ENCODE peak calls at places on chromosomes 12 and 14, in ten cellular contexts. O is lower lobe of right lung; E is Peyer's patch; F is CD8-positive, alpha-beta T cell; T is Panc1; M is body of pancreas; H is PC-9; P is HepG2; R is IMR-90; S is SK-N-SH. G is an unnamed sample.

GRCh38 chr12:21879312-21879711 is 61.9 kb downstream of the ABCC9 start:
- DNase-seq in H (no peak), T (no peak), R (no peak), O (no peak), S (no peak), F (no peak), E (no peak), P (no peak), M (no peak), G (no peak)

GRCh38 chr12:126895946-126896520 is 1370.9 kb upstream of the TMEM132C start:
- DNase-seq in R (no peak), F (no peak), H (no peak), E (no peak), M (no peak), S (no peak), T (no peak), P (no peak), O (no peak), G (no peak)

GRCh38 chr12:121515615-121516014 is 65.2 kb downstream of the KDM2B start:
- DNase-seq in R (no peak), M (no peak), P (peak; percentile 8), E (no peak), S (no peak), F (no peak), T (no peak), H (no peak), O (no peak), G (no peak)

GRCh38 chr12:102120886-102121285 is 903 bp downstream of the PARPBP start:
- DNase-seq in R (peak; percentile 29), H (peak; percentile 21), M (no peak), O (no peak), F (no peak), P (peak; percentile 29), S (peak; percentile 22), E (no peak), T (no peak), G (no peak)

GRCh38 chr12:12539411-12539810 is 23.3 kb downstream of the DUSP16 start:
- DNase-seq in R (peak; percentile 36), F (no peak), H (no peak), T (no peak), M (no peak), P (no peak), S (no peak), E (no peak), O (no peak), G (no peak)

GRCh38 chr12:30863839-30864238 is 62.7 kb upstream of the TSPAN11 start:
- DNase-seq in O (no peak), H (no peak), R (no peak), S (no peak), P (no peak), M (no peak), F (no peak), E (no peak), T (no peak), G (no peak)

GRCh38 chr12:5030066-5030465 is 13.6 kb upstream of the KCNA5 start:
- DNase-seq in E (no peak), F (no peak), P (no peak), M (no peak), T (no peak), S (no peak), R (no peak), H (no peak), O (no peak), G (no peak)

GRCh38 chr14:78959674-78960264 is 789.6 kb downstream of the NRXN3 start:
- DNase-seq in E (peak; percentile 29), O (peak; percentile 57), S (peak; percentile 65), T (peak; percentile 42), P (peak; percentile 49), M (peak; percentile 75), F (peak; percentile 11), H (peak; percentile 86), R (peak; percentile 82), G (peak; percentile 53)

GRCh38 chr14:31303654-31304053 is 96.1 kb upstream of the HECTD1 start:
- DNase-seq in E (no peak), O (no peak), F (no peak), M (no peak), S (no peak), R (no peak), T (no peak), P (no peak), H (no peak), G (no peak)

GRCh38 chr14:31297112-31297511 is 89.5 kb upstream of the HECTD1 start:
- DNase-seq in M (no peak), T (no peak), O (no peak), E (no peak), R (no peak), H (no peak), S (no peak), P (peak; percentile 52), F (no peak), G (no peak)

GRCh38 chr14:31297701-31298344 is 90.2 kb upstream of the HECTD1 start:
- DNase-seq in M (no peak), T (no peak), F (no peak), O (no peak), S (no peak), E (no peak), H (no peak), P (no peak), R (peak; percentile 52), G (no peak)

GRCh38 chr14:31300883-31301282 is 93.3 kb upstream of the HECTD1 start:
- DNase-seq in P (no peak), S (no peak), T (no peak), O (no peak), R (no peak), E (no peak), H (no peak), F (no peak), M (no peak), G (no peak)

GRCh38 chr14:31300296-31300695 is 92.7 kb upstream of the HECTD1 start:
- DNase-seq in T (no peak), P (no peak), O (no peak), F (no peak), S (no peak), H (no peak), R (no peak), E (no peak), M (no peak), G (no peak)
- TF ChIP-seq CTCF in T (no peak), P (peak; percentile 10), O (no peak), F (no peak), S (peak; percentile 15), H (no peak), R (peak; percentile 14), E (no peak), M (no peak), G (no peak)

GRCh38 chr14:37945959-37946358 is 261.7 kb upstream of the SSTR1 start:
- DNase-seq in M (no peak), F (no peak), T (no peak), R (no peak), P (no peak), H (no peak), S (no peak), E (no peak), O (no peak), G (no peak)

GRCh38 chr14:37946819-37947218 is 260.9 kb upstream of the SSTR1 start:
- DNase-seq in H (no peak), E (no peak), O (no peak), F (no peak), T (no peak), P (no peak), R (no peak), M (no peak), S (no peak), G (no peak)
- H3K9me3 ChIP-seq in H (no peaks in the 10 kb centered on the region), E (no peaks in the 10 kb centered on the region), O (peaks cover 26% of the 10 kb centered on the region), F (no peaks in the 10 kb centered on the region), T (no peaks in the 10 kb centered on the region), P (peaks cover 50% of the 10 kb centered on the region), R (peaks cover 7% of the 10 kb centered on the region), M (no peaks in the 10 kb centered on the region), S (no peaks in the 10 kb centered on the region), G (peaks cover 11% of the 10 kb centered on the region)

DNA sequence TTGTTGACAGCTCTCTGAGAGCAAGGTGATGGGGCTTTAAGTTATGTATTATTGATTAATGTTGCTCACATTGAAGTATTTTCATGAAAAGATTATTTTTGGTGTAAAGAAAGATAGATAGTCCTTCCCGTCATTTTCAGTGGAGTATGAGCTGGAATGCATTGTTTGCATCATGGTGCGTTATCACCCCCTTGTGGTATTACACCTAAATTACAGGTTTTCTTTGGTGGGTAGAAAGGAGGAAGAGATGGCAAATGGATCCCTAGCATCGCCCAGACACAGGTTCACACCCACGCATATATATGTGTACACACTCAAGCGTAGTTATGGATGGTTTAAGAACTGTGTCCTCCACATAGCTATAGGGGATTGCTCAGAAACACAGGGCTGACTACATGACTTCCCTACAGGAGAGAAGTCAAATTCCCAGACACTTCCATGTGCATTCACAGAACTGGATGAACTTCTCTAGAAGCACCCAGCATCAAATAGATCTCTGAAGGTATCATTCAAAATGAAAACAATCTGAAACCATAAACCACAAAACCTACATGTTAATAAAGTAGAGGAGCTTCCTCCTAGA is 14.4 kb upstream of the SERPINA10 start:
- DNase-seq in S (no peak), M (no peak), F (no peak), R (no peak), H (no peak), O (no peak), P (peak; percentile 50), T (no peak), E (no peak), G (no peak)
- TF ChIP-seq CTCF in S (peak; percentile 45), M (no peak), F (no peak), R (peak; percentile 12), H (peak; percentile 27), O (no peak), P (peak; percentile 88), T (peak; percentile 64), E (peak; percentile 31), G (no peak)

GRCh38 chr12:130070017-130070653 is 92.1 kb upstream of the FZD10 start:
- DNase-seq in H (no peak), E (no peak), R (no peak), O (no peak), S (peak; percentile 49), F (no peak), T (no peak), M (peak; percentile 44), P (no peak), G (no peak)

GRCh38 chr12:130063866-130064265 is 98.4 kb upstream of the FZD10 start:
- DNase-seq in F (no peak), R (no peak), S (no peak), M (no peak), E (no peak), P (no peak), O (no peak), T (no peak), H (no peak), G (no peak)

GRCh38 chr12:130068741-130069140 is 93.5 kb upstream of the FZD10 start:
- DNase-seq in E (no peak), F (no peak), T (no peak), H (no peak), R (no peak), S (no peak), P (no peak), O (no peak), M (no peak), G (no peak)

GRCh38 chr12:130066742-130067141 is 95.5 kb upstream of the FZD10 start:
- DNase-seq in O (no peak), P (no peak), T (no peak), H (no peak), F (no peak), E (no peak), R (no peak), M (no peak), S (no peak), G (no peak)

DNA sequence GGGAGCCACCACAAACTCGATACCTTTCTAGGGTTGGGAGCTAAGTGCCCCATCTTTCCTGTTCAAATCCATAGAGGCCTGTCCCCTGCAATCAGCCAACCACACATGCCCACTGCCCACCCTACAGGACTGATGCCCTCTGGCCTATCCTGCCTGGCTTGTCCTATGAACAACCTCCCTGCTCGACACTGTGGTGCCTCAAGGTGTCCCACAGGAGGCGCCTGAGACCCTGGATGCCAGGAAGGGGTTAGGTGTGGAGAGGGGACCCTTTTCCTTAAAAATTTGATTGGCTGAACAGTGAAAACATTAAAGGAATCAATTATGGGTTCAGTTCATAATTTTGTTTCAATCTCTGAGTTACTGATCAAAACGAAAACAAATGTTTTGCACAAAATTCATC is 97.3 kb upstream of the FZD10 start:
- DNase-seq in S (no peak), T (no peak), R (no peak), F (no peak), P (no peak), E (no peak), M (no peak), O (no peak), H (no peak), G (no peak)
- H3K9me3 ChIP-seq in S (no peaks in the 10 kb centered on the region), T (no peaks in the 10 kb centered on the region), R (peaks cover 39% of the 10 kb centered on the region), F (no peaks in the 10 kb centered on the region), P (no peaks in the 10 kb centered on the region), E (no peaks in the 10 kb centered on the region), M (no peaks in the 10 kb centered on the region), O (no peaks in the 10 kb centered on the region), H (no peaks in the 10 kb centered on the region), G (no peaks in the 10 kb centered on the region)

G was measured in upper lobe of left lung.